ENCODE peak calls at places on chromosomes 3 and 15, in six cellular contexts. M is IMR-90; Y is CD4-positive, alpha-beta T cell; F is A549; V is cardiac muscle cell; G is PC-3. I is an unnamed sample. For H3K9me3, the result is how much of the 10 kb centered on the place peaks cover.

GRCh38 chr3:133487920-133488540 is 85.5 kb upstream of the CDV3 start:
- DNase-seq in V (peak), M (peak), F (peak), G (peak), Y (peak), I (peak)

GRCh38 chr3:48747703-48748102 is 30.7 kb upstream of the IP6K2 start:
- DNase-seq in Y (no peak), F (no peak), G (no peak), M (no peak), V (peak), I (no peak)

GRCh38 chr3:58021072-58021959 is 13.1 kb downstream of the FLNB start:
- DNase-seq in G (peak), Y (no peak), F (no peak), M (no peak), V (no peak), I (no peak)

GRCh38 chr3:87997966-87998365 is 60.8 kb downstream of the CGGBP1 start:
- DNase-seq in G (no peak), M (no peak), V (no peak), F (no peak), Y (no peak), I (no peak)

GRCh38 chr15:90114451-90114901 is 12.2 kb upstream of the IDH2 start:
- DNase-seq in V (no peak), G (no peak), M (no peak), Y (no peak), F (peak), I (no peak)

GRCh38 chr15:87493803-87494202 is 762.7 kb downstream of the NTRK3 start:
- DNase-seq in M (no peak), V (no peak), F (no peak), G (no peak), Y (no peak), I (no peak)

GRCh38 chr3:37987315-37987697 is 3.3 kb upstream of the VILL start:
- DNase-seq in F (no peak), Y (no peak), V (no peak), M (no peak), G (no peak), I (no peak)

GRCh38 chr3:173221010-173221409 is 80.0 kb upstream of the SPATA16 start:
- DNase-seq in G (peak), V (no peak), F (peak), M (no peak), Y (no peak), I (no peak)

GRCh38 chr15:42707873-42708544 is 28.9 kb downstream of the CDAN1 start:
- DNase-seq in G (peak), Y (no peak), M (no peak), V (no peak), F (peak), I (no peak)

GRCh38 chr3:20916966-20917606 is 731.1 kb upstream of the SGO1 start:
- DNase-seq in M (no peak), F (no peak), Y (no peak), G (no peak), V (no peak), I (no peak)

GRCh38 chr3:112779558-112780480 is 66.8 kb downstream of the CD200R1L start:
- DNase-seq in Y (no peak), G (no peak), V (peak), F (peak), M (no peak), I (no peak)

GRCh38 chr3:103295974-103296570 is 861.3 kb downstream of the ZPLD1 start:
- DNase-seq in G (peak), F (peak), Y (no peak), V (peak), M (peak), I (peak)

GRCh38 chr3:87298111-87298718 is 21.8 kb upstream of the POU1F1 start:
- DNase-seq in G (peak), Y (no peak), F (peak), V (peak), M (peak), I (peak)

GRCh38 chr3:8201886-8202285 is 299.7 kb upstream of the LMCD1 start:
- DNase-seq in M (no peak), Y (no peak), V (peak), F (no peak), G (peak), I (no peak)

GRCh38 chr3:144369151-144369879 is 397.7 kb downstream of the DIPK2A start:
- DNase-seq in V (no peak), F (no peak), M (no peak), Y (no peak), G (no peak), I (no peak)

GRCh38 chr3:194058189-194058571 is 77.8 kb upstream of the HES1 start:
- DNase-seq in Y (no peak), V (peak), G (no peak), F (no peak), M (peak), I (peak)

GRCh38 chr3:70138606-70139005 is 139.1 kb downstream of the SAMMSON start:
- DNase-seq in F (peak), V (no peak), M (no peak), Y (no peak), G (peak), I (no peak)

GRCh38 chr3:48367201-48367600 is 4.8 kb upstream of the FBXW12 start:
- DNase-seq in F (no peak), V (peak), M (no peak), G (no peak), Y (no peak), I (no peak)

GRCh38 chr3:183824761-183825379 is 507 bp downstream of the MAP6D1 start:
- DNase-seq in Y (no peak), V (peak), G (peak), M (no peak), F (no peak), I (peak)

GRCh38 chr3:124941729-124942128 is 7.2 kb upstream of the MUC13 start:
- DNase-seq in F (no peak), M (no peak), Y (no peak), V (no peak), G (no peak), I (no peak)

GRCh38 chr3:174495231-174495755 is 363.8 kb upstream of the NAALADL2 start:
- DNase-seq in F (no peak), G (no peak), V (no peak), M (peak), Y (no peak), I (no peak)

GRCh38 chr3:14440531-14441239 is 38.3 kb downstream of the SLC6A6 start:
- DNase-seq in F (peak), Y (no peak), M (peak), V (peak), G (peak), I (no peak)

GRCh38 chr3:142586803-142587406 is 8.4 kb upstream of the ATR start:
- DNase-seq in M (peak), Y (peak), V (peak), F (peak), G (peak), I (peak)

GRCh38 chr3:71732637-71733036 is 7.4 kb upstream of the EIF4E3 start:
- DNase-seq in V (no peak), G (no peak), Y (no peak), F (no peak), M (no peak), I (no peak)

GRCh38 chr3:62199126-62199525 is 174.2 kb downstream of the FEZF2 start:
- DNase-seq in F (no peak), M (no peak), V (no peak), Y (no peak), G (no peak), I (no peak)

GRCh38 chr3:42691861-42692666 is 6.7 kb downstream of the KLHL40 start:
- DNase-seq in V (no peak), M (no peak), F (no peak), Y (no peak), G (no peak), I (no peak)

GRCh38 chr15:38414351-38414750 is 39.6 kb upstream of the FAM98B start:
- DNase-seq in M (peak), G (peak), F (peak), V (peak), Y (no peak), I (peak)

GRCh38 chr3:121488628-121489027 is 57.2 kb downstream of the POLQ start:
- DNase-seq in M (no peak), V (no peak), Y (no peak), G (peak), F (no peak), I (no peak)

GRCh38 chr3:188507244-188507720 is 353.3 kb downstream of the LPP start:
- DNase-seq in F (no peak), G (no peak), M (peak), V (peak), Y (no peak), I (peak)

GRCh38 chr15:90869140-90869541 is 753 bp downstream of the FURIN start:
- DNase-seq in M (no peak), G (no peak), F (no peak), Y (no peak), V (no peak), I (no peak)

GRCh38 chr15:35736150-35736549 is 190.2 kb upstream of the DPH6 start:
- DNase-seq in G (peak), V (peak), Y (no peak), F (no peak), M (peak), I (no peak)

GRCh38 chr3:185631508-185632206 is 45.6 kb downstream of the SENP2 start:
- DNase-seq in Y (no peak), V (no peak), F (no peak), M (no peak), G (peak), I (no peak)

GRCh38 chr15:80597081-80597480 is 98.0 kb upstream of the ABHD17C start:
- DNase-seq in M (no peak), Y (no peak), G (no peak), F (no peak), V (no peak), I (no peak)

GRCh38 chr3:5019411-5020261 is 40.4 kb downstream of the BHLHE40 start:
- DNase-seq in G (no peak), V (no peak), Y (peak), F (peak), M (no peak), I (peak)

GRCh38 chr15:51030649-51031316 is 63.9 kb downstream of the TNFAIP8L3 start:
- DNase-seq in M (peak), G (peak), F (peak), Y (no peak), V (peak), I (no peak)

GRCh38 chr3:144652573-144652972 is 681.0 kb downstream of the DIPK2A start:
- DNase-seq in M (peak), F (no peak), G (no peak), V (peak), Y (no peak), I (no peak)

GRCh38 chr3:42502429-42503250 is at the start of gene VIPR1:
- DNase-seq in V (peak), Y (peak), G (peak), F (peak), M (no peak), I (peak)

GRCh38 chr15:77335298-77335697 is 84.6 kb downstream of the PEAK1 start:
- DNase-seq in F (no peak), Y (no peak), M (peak), V (peak), G (no peak), I (no peak)

GRCh38 chr3:62024882-62025281 is 348.5 kb downstream of the FEZF2 start:
- DNase-seq in F (no peak), M (no peak), Y (no peak), G (no peak), V (no peak), I (no peak)

DNA sequence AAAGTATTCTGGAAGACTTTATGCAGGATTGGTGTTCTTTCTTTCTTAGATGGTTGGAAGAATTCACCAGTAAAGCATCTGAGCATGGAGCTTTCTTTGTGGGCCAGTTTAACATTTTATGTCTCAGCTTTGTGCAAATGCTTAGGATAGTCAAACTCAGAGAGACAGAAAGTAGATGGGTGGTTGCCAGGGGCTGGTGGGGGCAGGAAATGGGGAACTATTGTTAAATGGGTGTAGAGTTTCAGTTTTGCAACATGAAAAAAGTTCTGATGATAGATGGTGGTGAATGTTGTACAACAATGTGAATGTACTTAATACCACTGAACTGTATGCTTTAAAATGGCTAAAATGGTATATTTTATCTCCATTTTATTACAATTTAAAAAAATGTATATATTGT is 24.8 kb downstream of the SPCS1 start:
- DNase-seq in M (no peak), Y (no peak), G (no peak), V (peak), F (no peak), I (peak)
- H3K9me3 ChIP-seq in M (under half), Y (under half), G (under half), V (under half), F (under half), I (under half)

DNA sequence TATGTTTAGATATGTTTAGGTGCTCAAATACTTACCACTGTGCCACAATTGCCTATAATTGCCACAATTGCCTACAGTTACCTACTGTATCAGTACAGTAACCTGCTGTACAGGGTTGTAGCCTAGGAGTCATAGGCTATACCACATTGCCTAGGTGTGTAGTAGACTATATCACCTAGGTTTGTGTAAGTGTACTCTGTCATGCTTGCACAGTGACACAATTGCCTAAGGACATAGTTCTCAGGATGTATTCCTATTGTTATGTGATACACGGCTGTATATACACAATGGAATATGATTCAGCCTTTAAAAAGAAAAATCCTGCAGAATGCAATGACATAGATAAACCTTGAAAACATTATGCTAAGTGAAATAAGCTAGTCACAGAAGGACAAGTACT is 264.8 kb downstream of the RAP2B start:
- DNase-seq in G (peak), F (no peak), M (no peak), V (no peak), Y (no peak), I (no peak)
- H3K9me3 ChIP-seq in G (under half), F (under half), M (under half), V (under half), Y (under half), I (under half)

GRCh38 chr15:24747376-24747775 is 71.8 kb downstream of the NPAP1 start:
- DNase-seq in F (no peak), M (no peak), V (no peak), Y (no peak), G (no peak), I (no peak)
- H3K9me3 ChIP-seq in F (under half), M (under half), V (under half), Y (under half), G (under half), I (under half)

GRCh38 chr15:20271647-20272046 is 270.0 kb downstream of the GOLGA6L6 start:
- DNase-seq in M (no peak), V (no peak), F (no peak), G (no peak), Y (no peak), I (no peak)
- H3K9me3 ChIP-seq in M (under half), V (under half), F (half or more), G (under half), Y (under half), I (under half)

GRCh38 chr3:25489858-25490591 is 62.0 kb downstream of the RARB start:
- DNase-seq in M (no peak), F (no peak), V (no peak), G (no peak), Y (no peak), I (no peak)
- H3K9me3 ChIP-seq in M (under half), F (half or more), V (under half), G (under half), Y (under half), I (under half)

DNA sequence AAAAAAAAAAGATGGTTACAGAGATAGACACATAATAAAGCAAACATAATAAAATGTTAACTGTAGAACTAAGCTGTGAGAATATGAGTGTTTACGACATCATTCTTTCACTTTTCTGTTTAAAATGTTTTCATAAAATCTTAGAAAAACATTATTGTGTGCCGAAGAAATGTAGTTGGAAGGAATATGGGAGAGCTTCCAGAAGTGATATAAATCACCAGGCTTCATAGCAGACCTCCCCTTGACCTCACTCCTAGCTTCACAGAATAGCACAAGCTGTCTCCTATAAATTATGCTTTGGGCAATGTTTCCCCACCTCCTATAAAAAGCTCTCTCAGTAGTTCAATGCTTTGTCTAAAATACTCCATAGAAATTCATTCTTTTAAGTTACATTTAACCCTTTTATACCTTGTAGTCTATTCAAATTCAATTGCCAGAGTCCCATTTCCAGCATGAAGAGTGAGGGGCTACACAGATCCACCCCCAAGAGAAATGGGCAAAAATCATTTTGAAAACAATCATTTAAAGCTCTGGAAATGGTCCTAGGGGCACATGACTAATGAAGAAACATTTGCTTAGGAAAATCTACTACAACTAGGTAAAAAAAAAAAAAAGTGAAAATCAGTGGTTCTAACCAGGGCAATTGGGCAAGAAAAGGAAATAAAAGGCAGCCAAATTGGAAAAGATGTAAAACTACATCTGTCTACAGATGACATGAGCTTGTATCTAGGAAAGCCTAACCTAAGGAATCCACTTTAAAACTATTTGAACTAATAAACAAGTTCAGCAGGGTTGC is 9.6 kb downstream of the IMPG2 start:
- DNase-seq in G (peak), Y (no peak), V (peak), M (peak), F (no peak), I (no peak)
- H3K9me3 ChIP-seq in G (under half), Y (under half), V (under half), M (under half), F (under half), I (under half)

GRCh38 chr15:25087137-25087536 is 132.3 kb downstream of the SNRPN start:
- DNase-seq in V (no peak), Y (no peak), M (no peak), G (no peak), F (no peak), I (no peak)
- H3K9me3 ChIP-seq in V (under half), Y (half or more), M (half or more), G (under half), F (under half), I (half or more)

GRCh38 chr15:99129644-99130043 is 24.8 kb downstream of the SYNM start:
- DNase-seq in Y (no peak), V (no peak), M (no peak), G (no peak), F (no peak), I (no peak)

GRCh38 chr15:99127773-99128172 is 22.9 kb downstream of the SYNM start:
- DNase-seq in G (no peak), V (no peak), F (no peak), Y (no peak), M (no peak), I (no peak)

GRCh38 chr15:99126930-99127329 is 22.1 kb downstream of the SYNM start:
- DNase-seq in F (no peak), V (no peak), M (no peak), Y (no peak), G (no peak), I (no peak)

GRCh38 chr15:99130314-99130713 is 25.4 kb downstream of the SYNM start:
- DNase-seq in M (no peak), V (no peak), F (no peak), Y (no peak), G (no peak), I (no peak)

DNA sequence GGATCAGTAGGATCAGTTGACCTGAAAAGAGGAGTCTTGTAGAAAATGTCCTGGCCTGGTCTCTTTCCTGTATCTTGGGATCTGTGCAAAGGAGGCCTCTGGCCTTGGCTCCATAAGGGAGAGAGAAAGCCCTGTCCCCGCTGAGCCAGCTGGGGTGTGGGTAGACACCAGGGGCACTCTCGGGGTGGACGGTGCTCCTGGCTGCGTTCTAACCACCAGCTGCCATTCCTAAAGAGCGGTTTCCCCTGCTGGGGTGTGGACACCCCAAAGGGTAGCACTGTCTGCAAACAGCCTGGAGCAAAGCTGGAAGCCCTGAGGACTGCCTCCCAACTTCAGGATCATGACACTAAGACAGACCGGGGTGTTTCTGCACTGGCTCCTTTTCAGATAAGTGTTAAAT is 23.5 kb downstream of the SYNM start:
- DNase-seq in M (no peak), Y (no peak), G (no peak), F (no peak), V (no peak), I (no peak)
- H3K9me3 ChIP-seq in M (under half), Y (under half), G (under half), F (under half), V (under half), I (under half)

GRCh38 chr15:101233651-101234281 is 18.1 kb downstream of the CHSY1 start:
- DNase-seq in G (no peak), M (no peak), F (no peak), Y (no peak), V (no peak), I (no peak)
- H3K9me3 ChIP-seq in G (under half), M (under half), F (under half), Y (under half), V (under half), I (under half)

DNA sequence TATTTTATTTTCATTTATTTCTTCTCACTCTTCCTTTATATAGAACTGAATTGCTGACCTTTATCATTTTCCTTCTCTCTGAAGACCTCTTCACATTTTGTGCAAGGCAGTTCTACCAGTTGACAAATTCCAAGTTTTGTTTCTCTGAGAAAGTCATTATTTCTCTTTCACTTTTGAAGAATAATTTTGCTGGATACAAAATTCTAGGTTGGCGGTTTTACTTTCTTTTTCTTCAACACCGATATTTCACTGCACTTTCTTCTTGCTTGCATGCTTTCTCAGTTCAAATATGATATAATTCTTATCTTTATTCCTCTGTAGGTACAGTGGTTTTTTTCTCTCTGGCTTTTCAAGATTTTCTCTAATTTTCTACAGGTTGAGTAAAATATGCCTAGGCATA is 15.9 kb downstream of the RFX7 start:
- DNase-seq in F (no peak), Y (no peak), G (no peak), V (no peak), M (no peak), I (no peak)
- H3K9me3 ChIP-seq in F (half or more), Y (half or more), G (under half), V (under half), M (under half), I (under half)